ENCODE peak calls at places on chromosomes 1 and 21, in six cellular contexts. H, D, Y, A, M and Z are unnamed samples.

GRCh38 chr1:65630855-65631254 is 161.8 kb upstream of the PDE4B start:
- ATAC-seq in D (no peak), A (no peak), H (no peak), M (peak; percentile 53), Y (no peak), Z (no peak)

GRCh38 chr1:53165408-53165961 is 23.0 kb upstream of the SLC1A7 start:
- ATAC-seq in M (no peak), D (no peak), A (no peak), Y (no peak), H (no peak), Z (no peak)

GRCh38 chr1:107782192-107782845 is 182.7 kb downstream of the VAV3 start:
- ATAC-seq in Y (peak; percentile 52), A (peak; percentile 70), M (peak; percentile 89), D (peak; percentile 16), H (peak; percentile 59), Z (no peak)

GRCh38 chr21:31872452-31873274 is at the start of gene HUNK:
- ATAC-seq in D (no peak), Y (peak; percentile 81), M (no peak), A (peak; percentile 70), H (no peak), Z (peak; percentile 55)

GRCh38 chr1:71196685-71197084 is 115.8 kb upstream of the ZRANB2 start:
- ATAC-seq in H (no peak), Y (no peak), D (no peak), A (peak; percentile 53), M (no peak), Z (no peak)

GRCh38 chr1:247118946-247119446 is 14.8 kb upstream of the ZNF669 start:
- ATAC-seq in A (peak; percentile 28), H (peak; percentile 49), M (peak; percentile 74), Y (peak; percentile 61), D (peak; percentile 69), Z (no peak)

GRCh38 chr21:46570119-46570518 is 34.8 kb downstream of the S100B start:
- ATAC-seq in H (no peak), A (no peak), D (no peak), M (no peak), Y (no peak), Z (no peak)

GRCh38 chr1:35505911-35506798 is 51.0 kb downstream of the KIAA0319L start:
- ATAC-seq in M (peak; percentile 96), H (peak; percentile 52), D (peak; percentile 84), A (peak; percentile 38), Y (no peak), Z (no peak)

GRCh38 chr1:229068266-229069043 is 202.5 kb upstream of the RAB4A start:
- ATAC-seq in D (no peak), A (peak; percentile 87), H (no peak), M (no peak), Y (no peak), Z (peak; percentile 58)

GRCh38 chr1:43841511-43841910 is 92.1 kb upstream of the ARTN start:
- ATAC-seq in Y (no peak), D (no peak), H (no peak), M (no peak), A (no peak), Z (no peak)

GRCh38 chr1:231990388-231990787 is 363.8 kb downstream of the DISC1 start:
- ATAC-seq in Y (no peak), D (no peak), H (no peak), M (no peak), A (peak; percentile 26), Z (peak; percentile 60)

GRCh38 chr1:115762792-115763191 is 5.7 kb downstream of the CASQ2 start:
- ATAC-seq in D (no peak), M (no peak), H (no peak), Y (no peak), A (no peak), Z (no peak)

GRCh38 chr21:41861987-41862386 is 17.2 kb downstream of the PRDM15 start:
- ATAC-seq in M (no peak), A (no peak), H (peak; percentile 32), D (peak; percentile 49), Y (peak; percentile 78), Z (no peak)

GRCh38 chr1:223521150-223521549 is 127.9 kb downstream of the CCDC185 start:
- ATAC-seq in D (no peak), H (no peak), M (no peak), Y (no peak), A (no peak), Z (no peak)

GRCh38 chr1:112743174-112744018 is 28.3 kb upstream of the PPM1J start:
- ATAC-seq in M (no peak), A (peak; percentile 83), D (no peak), H (no peak), Y (no peak), Z (peak; percentile 10)

GRCh38 chr1:52238474-52238873 is 96.6 kb downstream of the ZFYVE9 start:
- ATAC-seq in H (no peak), A (no peak), M (no peak), D (peak; percentile 32), Y (no peak), Z (no peak)

GRCh38 chr1:119735217-119735616 is 23.5 kb downstream of the PHGDH start:
- ATAC-seq in Y (no peak), A (no peak), D (no peak), M (no peak), H (no peak), Z (no peak)

GRCh38 chr1:182143825-182144661 is 82.5 kb upstream of the ZNF648 start:
- ATAC-seq in M (peak; percentile 68), H (no peak), Y (peak; percentile 81), D (no peak), A (peak; percentile 91), Z (peak; percentile 94)
- TF ChIP-seq POLR2A in M (no peak), H (no peak), Y (no peak), D (no peak), A (no peak), Z (no peak)

DNA sequence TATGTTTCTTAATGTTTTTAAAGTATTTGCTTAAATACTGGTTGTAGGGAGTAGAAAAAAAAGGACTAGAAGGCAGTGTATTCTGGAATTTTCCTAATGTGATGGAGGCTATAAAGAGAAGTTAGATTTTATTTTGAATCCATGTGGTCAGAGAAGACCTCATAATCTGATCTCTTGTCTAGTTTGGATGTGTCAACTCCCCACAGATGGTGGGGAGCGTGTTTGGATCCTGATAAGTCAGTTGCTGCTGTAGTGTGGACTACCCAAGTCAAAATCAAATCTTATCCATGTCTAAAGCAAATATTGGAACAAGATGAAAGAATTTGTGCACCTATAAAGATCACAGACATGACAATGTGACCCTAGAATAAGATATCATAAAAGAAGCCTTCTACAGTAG is 918.0 kb downstream of the LTN1 start:
- ATAC-seq in D (no peak), Y (no peak), H (no peak), M (no peak), A (no peak), Z (no peak)
- TF ChIP-seq POLR2AphosphoS5 in D (no peak), Y (no peak), H (no peak), M (no peak), A (no peak), Z (no peak)

GRCh38 chr1:7470904-7471638 is 300.0 kb upstream of the VAMP3 start:
- ATAC-seq in H (peak; percentile 90), M (no peak), Y (no peak), D (peak; percentile 83), A (peak; percentile 82), Z (peak; percentile 84)
- TF ChIP-seq POLR2A in H (no peak), M (no peak), Y (no peak), D (no peak), A (no peak), Z (no peak)

DNA sequence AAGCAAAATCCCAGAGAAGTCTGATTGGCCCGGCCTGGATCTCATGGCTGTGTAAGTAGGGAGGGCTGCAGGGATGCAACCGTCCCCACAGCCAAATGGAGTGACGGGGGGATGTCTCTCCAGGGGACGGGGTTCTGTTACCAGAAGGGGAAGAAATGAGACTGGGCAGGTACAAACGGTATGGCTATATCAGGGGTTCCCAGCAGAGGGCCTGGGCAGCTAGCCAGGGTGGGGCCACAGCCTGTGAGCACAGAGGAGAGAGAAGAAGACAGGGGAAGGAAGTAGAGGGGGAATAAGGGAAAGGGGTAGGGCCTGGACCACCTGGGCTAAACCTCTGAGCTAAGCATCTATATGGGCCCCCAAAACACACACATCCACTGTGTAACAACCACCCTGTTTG is 42.3 kb downstream of the FBXO2 start:
- ATAC-seq in D (no peak), M (peak; percentile 42), A (no peak), Y (no peak), H (peak; percentile 40), Z (no peak)
- TF ChIP-seq POLR2AphosphoS5 in D (no peak), M (no peak), A (no peak), Y (no peak), H (no peak), Z (no peak)

DNA sequence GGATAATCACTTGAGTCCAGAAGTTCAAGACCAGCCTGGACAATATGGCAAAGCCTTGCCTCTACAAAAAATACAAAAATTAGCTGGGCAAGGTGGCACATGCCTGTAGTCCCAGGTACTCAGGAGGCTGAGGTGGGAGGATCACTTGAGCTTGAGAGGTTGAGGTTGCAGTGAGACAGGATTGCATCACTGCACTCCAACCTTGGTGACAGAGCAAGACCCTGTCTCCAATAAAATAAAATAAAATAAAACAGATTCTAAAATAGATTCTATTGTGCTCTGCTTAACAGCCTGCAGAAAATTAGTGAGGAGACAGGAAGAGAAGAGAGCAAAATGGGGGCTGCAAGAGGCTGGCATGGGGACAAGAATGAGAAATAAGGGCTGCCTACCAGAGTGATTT is 7.5 kb upstream of the SDE2 start:
- ATAC-seq in D (no peak), A (no peak), H (no peak), Y (no peak), M (no peak), Z (no peak)
- TF ChIP-seq POLR2A in D (no peak), A (no peak), H (no peak), Y (no peak), M (no peak), Z (no peak)

GRCh38 chr1:9242338-9242969 is 7.9 kb downstream of the H6PD start:
- ATAC-seq in Y (peak; percentile 56), D (no peak), H (no peak), M (no peak), A (peak; percentile 63), Z (peak; percentile 88)
- TF ChIP-seq POLR2AphosphoS5 in Y (no peak), D (no peak), H (no peak), M (no peak), A (peak; percentile 50), Z (peak; percentile 67)

DNA sequence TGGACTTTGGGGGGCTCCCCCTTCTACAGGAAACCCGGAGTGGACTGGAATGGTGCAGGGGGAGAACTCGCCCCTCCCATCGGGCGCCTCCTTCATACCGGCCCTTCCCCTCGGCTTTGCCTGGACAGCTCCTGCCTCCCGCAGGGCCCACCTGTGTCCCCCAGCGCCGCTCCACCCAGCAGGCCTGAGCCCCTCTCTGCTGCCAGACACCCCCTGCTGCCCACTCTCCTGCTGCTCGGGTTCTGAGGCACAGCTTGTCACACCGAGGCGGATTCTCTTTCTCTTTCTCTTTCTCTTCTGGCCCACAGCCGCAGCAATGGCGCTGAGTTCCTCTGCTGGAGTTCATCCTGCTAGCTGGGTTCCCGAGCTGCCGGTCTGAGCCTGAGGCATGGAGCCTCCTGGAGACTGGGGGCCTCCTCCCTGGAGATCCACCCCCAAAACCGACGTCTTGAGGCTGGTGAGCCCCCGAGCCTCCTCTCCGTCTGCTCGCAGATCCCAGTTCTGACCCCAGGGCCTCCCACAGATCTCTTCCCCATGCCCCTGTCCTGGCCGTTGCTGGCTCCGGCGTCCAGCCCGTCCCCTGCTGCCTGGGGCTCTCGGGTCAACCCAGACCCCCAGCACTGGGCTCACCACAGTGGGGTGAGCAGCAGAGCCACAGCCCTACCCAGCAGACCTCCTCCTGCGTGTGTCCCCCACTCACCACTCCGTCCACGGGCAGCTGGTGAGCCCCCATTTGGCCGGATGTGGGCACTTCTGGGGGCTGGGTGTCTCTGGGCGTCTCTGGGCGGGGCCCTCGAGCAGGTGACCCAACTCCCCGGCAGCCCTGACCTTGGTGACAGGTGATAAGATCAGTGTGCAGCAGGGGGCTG is at the start of gene TNFRSF14:
- ATAC-seq in H (no peak), Y (peak; percentile 38), A (peak; percentile 72), D (peak; percentile 73), M (peak; percentile 47), Z (peak; percentile 55)
- TF ChIP-seq POLR2A in H (no peak), Y (no peak), A (peak; percentile 42), D (peak; percentile 78), M (no peak), Z (no peak)

GRCh38 chr1:16904560-16905111 is 8.9 kb downstream of the RNU1-2 start:
- ATAC-seq in Y (peak; percentile 95), A (peak; percentile 100), M (peak; percentile 93), H (peak; percentile 92), D (peak; percentile 95), Z (peak; percentile 99)
- TF ChIP-seq POLR2AphosphoS5 in Y (peak; percentile 59), A (no peak), M (peak; percentile 14), H (no peak), D (no peak), Z (peak; percentile 17)